ENCODE peak calls at places on chromosomes 11 and 22, in five cellular contexts. One of them, this sample, is unnamed.

GRCh38 chr11:554824-555499 is 5.6 kb downstream of the LMNTD2 start:
- DNase-seq in AG10803: no peak
- DNase-seq in COR-L47: peak
- DNase-seq in stimulated activated CD8-positive, alpha-beta memory T cell treated with anti-CD3 and anti-CD28 coated beads, Interleukin-7, amount 100 ng/mL, for 1 hour: peak
- DNase-seq in aorta: no peak
- DNase-seq in this sample: peak

GRCh38 chr22:38862375-38863329 is 9.4 kb downstream of the CBX6 start:
- DNase-seq in AG10803: no peak
- DNase-seq in COR-L47: no peak
- DNase-seq in stimulated activated CD8-positive, alpha-beta memory T cell treated with anti-CD3 and anti-CD28 coated beads, Interleukin-7, amount 100 ng/mL, for 1 hour: no peak
- DNase-seq in aorta: peak
- DNase-seq in this sample: no peak

GRCh38 chr11:19557720-19558140 is 154.9 kb upstream of the NAV2 start:
- DNase-seq in AG10803: peak
- DNase-seq in COR-L47: peak
- DNase-seq in stimulated activated CD8-positive, alpha-beta memory T cell treated with anti-CD3 and anti-CD28 coated beads, Interleukin-7, amount 100 ng/mL, for 1 hour: peak
- DNase-seq in aorta: peak
- DNase-seq in this sample: peak

GRCh38 chr11:22792497-22792896 is 37.1 kb downstream of the SVIP start:
- DNase-seq in AG10803: peak
- DNase-seq in COR-L47: peak
- DNase-seq in stimulated activated CD8-positive, alpha-beta memory T cell treated with anti-CD3 and anti-CD28 coated beads, Interleukin-7, amount 100 ng/mL, for 1 hour: no peak
- DNase-seq in aorta: no peak
- DNase-seq in this sample: peak

GRCh38 chr22:31926969-31927368 is 17.4 kb upstream of the YWHAH start:
- DNase-seq in AG10803: no peak
- DNase-seq in COR-L47: peak
- DNase-seq in stimulated activated CD8-positive, alpha-beta memory T cell treated with anti-CD3 and anti-CD28 coated beads, Interleukin-7, amount 100 ng/mL, for 1 hour: no peak
- DNase-seq in aorta: no peak
- DNase-seq in this sample: no peak

GRCh38 chr11:99170606-99171005 is 149.9 kb downstream of the CNTN5 start:
- DNase-seq in AG10803: no peak
- DNase-seq in COR-L47: no peak
- DNase-seq in stimulated activated CD8-positive, alpha-beta memory T cell treated with anti-CD3 and anti-CD28 coated beads, Interleukin-7, amount 100 ng/mL, for 1 hour: no peak
- DNase-seq in aorta: no peak
- DNase-seq in this sample: no peak

GRCh38 chr11:133835258-133836075 is 9.8 kb downstream of the SPATA19 start:
- DNase-seq in AG10803: peak
- DNase-seq in COR-L47: peak
- DNase-seq in stimulated activated CD8-positive, alpha-beta memory T cell treated with anti-CD3 and anti-CD28 coated beads, Interleukin-7, amount 100 ng/mL, for 1 hour: no peak
- DNase-seq in aorta: no peak
- DNase-seq in this sample: peak

GRCh38 chr11:34366522-34366921 is 8.7 kb upstream of the ABTB2 start:
- DNase-seq in AG10803: peak
- DNase-seq in COR-L47: peak
- DNase-seq in stimulated activated CD8-positive, alpha-beta memory T cell treated with anti-CD3 and anti-CD28 coated beads, Interleukin-7, amount 100 ng/mL, for 1 hour: no peak
- DNase-seq in aorta: no peak
- DNase-seq in this sample: peak

GRCh38 chr11:2955896-2956476 is 26.8 kb upstream of the PHLDA2 start:
- DNase-seq in AG10803: no peak
- DNase-seq in COR-L47: no peak
- DNase-seq in stimulated activated CD8-positive, alpha-beta memory T cell treated with anti-CD3 and anti-CD28 coated beads, Interleukin-7, amount 100 ng/mL, for 1 hour: no peak
- DNase-seq in aorta: no peak
- DNase-seq in this sample: no peak

GRCh38 chr22:24697671-24698082 is 76.8 kb downstream of the PIWIL3 start:
- DNase-seq in AG10803: no peak
- DNase-seq in COR-L47: peak
- DNase-seq in stimulated activated CD8-positive, alpha-beta memory T cell treated with anti-CD3 and anti-CD28 coated beads, Interleukin-7, amount 100 ng/mL, for 1 hour: no peak
- DNase-seq in aorta: peak
- DNase-seq in this sample: peak

GRCh38 chr11:117953029-117953671 is 23.9 kb upstream of the TMPRSS13 start:
- DNase-seq in AG10803: no peak
- DNase-seq in COR-L47: no peak
- DNase-seq in stimulated activated CD8-positive, alpha-beta memory T cell treated with anti-CD3 and anti-CD28 coated beads, Interleukin-7, amount 100 ng/mL, for 1 hour: no peak
- DNase-seq in aorta: no peak
- DNase-seq in this sample: no peak

GRCh38 chr11:97963528-97964331 is 1057.0 kb upstream of the CNTN5 start:
- DNase-seq in AG10803: peak
- DNase-seq in COR-L47: no peak
- DNase-seq in stimulated activated CD8-positive, alpha-beta memory T cell treated with anti-CD3 and anti-CD28 coated beads, Interleukin-7, amount 100 ng/mL, for 1 hour: no peak
- DNase-seq in aorta: no peak
- DNase-seq in this sample: no peak

GRCh38 chr11:17742019-17742418 is 7.4 kb downstream of the KCNC1 start:
- DNase-seq in AG10803: no peak
- DNase-seq in COR-L47: no peak
- DNase-seq in stimulated activated CD8-positive, alpha-beta memory T cell treated with anti-CD3 and anti-CD28 coated beads, Interleukin-7, amount 100 ng/mL, for 1 hour: no peak
- DNase-seq in aorta: no peak
- DNase-seq in this sample: no peak

GRCh38 chr11:109859325-109859724 is 233.9 kb upstream of the ZC3H12C start:
- DNase-seq in AG10803: peak
- DNase-seq in COR-L47: no peak
- DNase-seq in stimulated activated CD8-positive, alpha-beta memory T cell treated with anti-CD3 and anti-CD28 coated beads, Interleukin-7, amount 100 ng/mL, for 1 hour: no peak
- DNase-seq in aorta: no peak
- DNase-seq in this sample: peak

GRCh38 chr11:83827940-83828554 is 541.9 kb upstream of the CCDC90B start:
- DNase-seq in AG10803: peak
- DNase-seq in COR-L47: peak
- DNase-seq in stimulated activated CD8-positive, alpha-beta memory T cell treated with anti-CD3 and anti-CD28 coated beads, Interleukin-7, amount 100 ng/mL, for 1 hour: no peak
- DNase-seq in aorta: no peak
- DNase-seq in this sample: peak

GRCh38 chr11:110092577-110093406 is at the start of gene ZC3H12C:
- DNase-seq in AG10803: peak
- DNase-seq in COR-L47: peak
- DNase-seq in stimulated activated CD8-positive, alpha-beta memory T cell treated with anti-CD3 and anti-CD28 coated beads, Interleukin-7, amount 100 ng/mL, for 1 hour: no peak
- DNase-seq in aorta: peak
- DNase-seq in this sample: peak

GRCh38 chr11:33227578-33228261 is 29.5 kb upstream of the HIPK3 start:
- DNase-seq in AG10803: peak
- DNase-seq in COR-L47: no peak
- DNase-seq in stimulated activated CD8-positive, alpha-beta memory T cell treated with anti-CD3 and anti-CD28 coated beads, Interleukin-7, amount 100 ng/mL, for 1 hour: no peak
- DNase-seq in aorta: no peak
- DNase-seq in this sample: no peak

GRCh38 chr11:10294289-10294953 is 402 bp upstream of the SBF2 start:
- DNase-seq in AG10803: peak
- DNase-seq in COR-L47: peak
- DNase-seq in stimulated activated CD8-positive, alpha-beta memory T cell treated with anti-CD3 and anti-CD28 coated beads, Interleukin-7, amount 100 ng/mL, for 1 hour: no peak
- DNase-seq in aorta: peak
- DNase-seq in this sample: peak

GRCh38 chr11:12167098-12167999 is 57.0 kb downstream of the MICAL2 start:
- DNase-seq in AG10803: peak
- DNase-seq in COR-L47: peak
- DNase-seq in stimulated activated CD8-positive, alpha-beta memory T cell treated with anti-CD3 and anti-CD28 coated beads, Interleukin-7, amount 100 ng/mL, for 1 hour: no peak
- DNase-seq in aorta: no peak
- DNase-seq in this sample: peak

GRCh38 chr22:48960981-48961655 is 866.6 kb downstream of the BRD1 start:
- DNase-seq in AG10803: no peak
- DNase-seq in COR-L47: no peak
- DNase-seq in stimulated activated CD8-positive, alpha-beta memory T cell treated with anti-CD3 and anti-CD28 coated beads, Interleukin-7, amount 100 ng/mL, for 1 hour: no peak
- DNase-seq in aorta: no peak
- DNase-seq in this sample: peak

GRCh38 chr11:1619449-1619848 is 2.5 kb downstream of the KRTAP5-4 start:
- DNase-seq in AG10803: no peak
- DNase-seq in COR-L47: no peak
- DNase-seq in stimulated activated CD8-positive, alpha-beta memory T cell treated with anti-CD3 and anti-CD28 coated beads, Interleukin-7, amount 100 ng/mL, for 1 hour: no peak
- DNase-seq in aorta: no peak
- DNase-seq in this sample: peak

GRCh38 chr11:34346551-34346950 is 11.3 kb downstream of the ABTB2 start:
- DNase-seq in AG10803: peak
- DNase-seq in COR-L47: no peak
- DNase-seq in stimulated activated CD8-positive, alpha-beta memory T cell treated with anti-CD3 and anti-CD28 coated beads, Interleukin-7, amount 100 ng/mL, for 1 hour: no peak
- DNase-seq in aorta: peak
- DNase-seq in this sample: peak

GRCh38 chr11:45834298-45834756 is 12.9 kb upstream of the CRY2 start:
- DNase-seq in AG10803: no peak
- DNase-seq in COR-L47: no peak
- DNase-seq in stimulated activated CD8-positive, alpha-beta memory T cell treated with anti-CD3 and anti-CD28 coated beads, Interleukin-7, amount 100 ng/mL, for 1 hour: no peak
- DNase-seq in aorta: no peak
- DNase-seq in this sample: no peak

GRCh38 chr11:74418509-74418895 is 20.3 kb upstream of the PGM2L1 start:
- DNase-seq in AG10803: peak
- DNase-seq in COR-L47: no peak
- DNase-seq in stimulated activated CD8-positive, alpha-beta memory T cell treated with anti-CD3 and anti-CD28 coated beads, Interleukin-7, amount 100 ng/mL, for 1 hour: no peak
- DNase-seq in aorta: no peak
- DNase-seq in this sample: peak

GRCh38 chr22:40183029-40183581 is 5.4 kb downstream of the TNRC6B start:
- DNase-seq in AG10803: peak
- DNase-seq in COR-L47: no peak
- DNase-seq in stimulated activated CD8-positive, alpha-beta memory T cell treated with anti-CD3 and anti-CD28 coated beads, Interleukin-7, amount 100 ng/mL, for 1 hour: no peak
- DNase-seq in aorta: no peak
- DNase-seq in this sample: peak